ENCODE peak calls at places on chromosomes 16 and 17, in seven cellular contexts. L is CD8-positive, alpha-beta memory T cell; K is ascending aorta; P is lower lobe of right lung; U is lung; N is H7; T is CD8-positive, alpha-beta T cell. Z is an unnamed sample.

GRCh38 chr17:45265823-45266222 is 3.9 kb upstream of the SPATA32 start:
- DNase-seq in L (no peak), K (no peak), P (no peak), U (no peak), N (no peak), T (no peak), Z (peak; percentile 27)

GRCh38 chr17:31414590-31414918 is 23.1 kb downstream of the RAB11FIP4 start:
- DNase-seq in L (no peak), K (no peak), P (no peak), U (no peak), N (no peak), T (no peak), Z (no peak)

GRCh38 chr17:57921342-57921741 is 33.9 kb downstream of the CUEDC1 start:
- DNase-seq in L (no peak), K (no peak), P (no peak), U (no peak), N (no peak), T (no peak), Z (no peak)

GRCh38 chr16:84844049-84844350 is 24.2 kb downstream of the CRISPLD2 start:
- DNase-seq in L (no peak), K (no peak), P (no peak), U (no peak), N (peak; percentile 59), T (no peak), Z (no peak)

GRCh38 chr16:23539984-23540816 is 16.9 kb downstream of the EARS2 start:
- DNase-seq in L (no peak), K (no peak), P (no peak), U (peak; percentile 57), N (no peak), T (no peak), Z (no peak)

GRCh38 chr16:11183951-11184350 is 72.1 kb downstream of the SOCS1 start:
- DNase-seq in L (no peak), K (no peak), P (no peak), U (no peak), N (no peak), T (no peak), Z (no peak)

GRCh38 chr17:27755706-27756466 is 44.4 kb downstream of the NOS2 start:
- DNase-seq in L (no peak), K (no peak), P (no peak), U (no peak), N (peak; percentile 27), T (no peak), Z (no peak)

GRCh38 chr16:28845173-28846079 is 722 bp downstream of the TUFM start:
- DNase-seq in L (no peak), K (no peak), P (no peak), U (no peak), N (peak; percentile 69), T (no peak), Z (peak; percentile 68)

GRCh38 chr17:40460585-40460975 is 17.3 kb downstream of the IGFBP4 start:
- DNase-seq in L (no peak), K (no peak), P (no peak), U (no peak), N (no peak), T (no peak), Z (no peak)

GRCh38 chr16:86270696-86271095 is 239.6 kb upstream of the FOXF1 start:
- DNase-seq in L (no peak), K (no peak), P (no peak), U (no peak), N (no peak), T (no peak), Z (no peak)

GRCh38 chr16:26645629-26646028 is 421.1 kb upstream of the C16orf82 start:
- DNase-seq in L (peak; percentile 35), K (no peak), P (no peak), U (no peak), N (peak; percentile 76), T (no peak), Z (no peak)

GRCh38 chr16:7086842-7087616 is 245.6 kb upstream of the RBFOX1 start:
- DNase-seq in L (no peak), K (no peak), P (no peak), U (peak; percentile 28), N (peak; percentile 65), T (no peak), Z (no peak)

GRCh38 chr16:74169687-74170522 is 126.7 kb upstream of the PSMD7 start:
- DNase-seq in L (no peak), K (no peak), P (no peak), U (no peak), N (no peak), T (no peak), Z (no peak)

GRCh38 chr16:10992797-10993196 is 48.4 kb downstream of the CLEC16A start:
- DNase-seq in L (no peak), K (no peak), P (no peak), U (no peak), N (peak; percentile 66), T (no peak), Z (peak; percentile 87)

GRCh38 chr17:80277751-80278671 is 17.4 kb downstream of the RNF213 start:
- DNase-seq in L (no peak), K (no peak), P (peak; percentile 43), U (no peak), N (peak; percentile 65), T (no peak), Z (peak; percentile 84)

GRCh38 chr16:77207029-77207428 is 7.8 kb downstream of the SYCE1L start:
- DNase-seq in L (no peak), K (no peak), P (no peak), U (no peak), N (no peak), T (no peak), Z (no peak)

GRCh38 chr17:55377885-55378284 is 43.8 kb downstream of the MMD start:
- DNase-seq in L (no peak), K (no peak), P (no peak), U (no peak), N (no peak), T (no peak), Z (no peak)

DNA sequence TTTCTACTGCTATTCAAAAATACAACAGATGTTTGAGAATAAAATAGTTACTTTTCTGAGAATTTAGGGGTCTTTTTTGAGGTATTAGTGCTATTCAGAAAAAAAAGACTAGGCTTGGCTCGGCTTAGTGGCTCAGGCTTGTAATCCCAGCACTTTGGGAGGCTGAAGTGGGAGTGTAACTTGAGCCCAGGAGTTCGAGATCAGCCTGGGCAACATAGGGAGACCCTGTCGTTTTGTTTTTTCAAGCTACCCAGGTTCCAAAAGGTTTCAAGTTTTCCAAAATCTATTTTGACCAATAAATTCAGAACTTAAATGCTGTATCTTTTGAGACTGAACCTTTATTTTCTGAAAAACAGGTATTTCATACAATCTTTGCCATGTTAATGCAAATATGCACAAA is 3.2 kb upstream of the ARL6IP1 start:
- DNase-seq in L (no peak), K (no peak), P (no peak), U (no peak), N (no peak), T (no peak), Z (no peak)
- H3K36me3 ChIP-seq in L (peaks cover 15% of the 10 kb centered on the region), K (peaks cover 28% of the 10 kb centered on the region), P (peaks cover 31% of the 10 kb centered on the region), U (peaks cover 21% of the 10 kb centered on the region), N (peaks cover 10% of the 10 kb centered on the region), T (peaks cover 12% of the 10 kb centered on the region), Z (peaks cover 10% of the 10 kb centered on the region)

GRCh38 chr17:39008633-39009032 is 41.4 kb upstream of the FBXO47 start:
- DNase-seq in L (no peak), K (no peak), P (no peak), U (no peak), N (no peak), T (no peak), Z (no peak)
- H3K36me3 ChIP-seq in L (no peaks in the 10 kb centered on the region), K (no peaks in the 10 kb centered on the region), P (no peaks in the 10 kb centered on the region), U (no peaks in the 10 kb centered on the region), N (no peaks in the 10 kb centered on the region), T (no peaks in the 10 kb centered on the region), Z (no peaks in the 10 kb centered on the region)

GRCh38 chr17:81694810-81695209 is 8.4 kb upstream of the MRPL12 start:
- DNase-seq in L (no peak), K (no peak), P (no peak), U (no peak), N (no peak), T (no peak), Z (no peak)

GRCh38 chr17:81697261-81698044 is 5.7 kb upstream of the MRPL12 start:
- DNase-seq in L (no peak), K (no peak), P (no peak), U (no peak), N (no peak), T (no peak), Z (no peak)

GRCh38 chr17:81695801-81696200 is 7.4 kb upstream of the MRPL12 start:
- DNase-seq in L (no peak), K (no peak), P (no peak), U (no peak), N (no peak), T (no peak), Z (no peak)

GRCh38 chr17:81693491-81694360 is 9.4 kb upstream of the MRPL12 start:
- DNase-seq in L (no peak), K (no peak), P (no peak), U (no peak), N (peak; percentile 91), T (no peak), Z (no peak)

DNA sequence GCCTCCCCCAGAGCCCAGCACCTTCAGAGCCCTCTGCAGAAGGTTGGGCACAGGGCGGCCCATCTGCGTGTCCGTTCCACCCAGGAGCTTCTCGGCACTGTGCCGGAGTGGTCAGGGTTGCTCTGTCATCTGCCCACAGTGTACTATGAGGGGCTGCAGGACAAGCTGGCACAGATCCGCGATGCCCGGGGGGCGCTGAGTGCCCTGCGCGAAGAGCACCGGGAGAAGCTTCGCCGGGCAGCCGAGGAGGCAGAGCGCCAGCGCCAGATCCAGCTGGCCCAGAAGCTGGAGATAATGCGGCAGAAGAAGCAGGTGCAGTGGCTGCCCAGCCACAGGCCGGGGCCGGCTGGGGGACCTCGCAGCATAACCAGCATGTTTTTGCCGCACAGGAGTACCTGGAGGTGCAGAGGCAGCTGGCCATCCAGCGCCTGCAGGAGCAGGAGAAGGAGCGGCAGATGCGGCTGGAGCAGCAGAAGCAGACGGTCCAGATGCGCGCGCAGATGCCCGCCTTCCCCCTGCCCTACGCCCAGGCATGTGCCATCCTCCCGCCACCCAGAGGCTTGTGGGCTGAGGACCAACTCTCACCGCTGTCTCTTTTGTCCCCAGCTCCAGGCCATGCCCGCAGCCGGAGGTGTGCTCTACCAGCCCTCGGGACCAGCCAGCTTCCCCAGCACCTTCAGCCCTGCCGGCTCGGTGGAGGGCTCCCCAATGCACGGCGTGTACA is 6.8 kb upstream of the MRPL12 start:
- DNase-seq in L (no peak), K (no peak), P (no peak), U (no peak), N (no peak), T (no peak), Z (no peak)
- H3K36me3 ChIP-seq in L (peaks cover 31% of the 10 kb centered on the region), K (peaks cover 96% of the 10 kb centered on the region), P (peaks cover 96% of the 10 kb centered on the region), U (peaks cover 16% of the 10 kb centered on the region), N (peaks cover 17% of the 10 kb centered on the region), T (peaks cover 45% of the 10 kb centered on the region), Z (peaks cover 43% of the 10 kb centered on the region)

GRCh38 chr17:923633-924032 is 55.9 kb downstream of the NXN start:
- DNase-seq in L (no peak), K (no peak), P (no peak), U (no peak), N (no peak), T (no peak), Z (no peak)

GRCh38 chr17:918102-918740 is 61.4 kb downstream of the NXN start:
- DNase-seq in L (no peak), K (no peak), P (peak; percentile 32), U (no peak), N (no peak), T (no peak), Z (no peak)

GRCh38 chr17:920190-920589 is 59.4 kb downstream of the NXN start:
- DNase-seq in L (no peak), K (no peak), P (no peak), U (no peak), N (peak; percentile 54), T (no peak), Z (no peak)

GRCh38 chr17:924711-925480 is 54.7 kb downstream of the NXN start:
- DNase-seq in L (no peak), K (no peak), P (no peak), U (peak; percentile 63), N (peak; percentile 47), T (no peak), Z (peak; percentile 92)

GRCh38 chr17:921161-921560 is 58.4 kb downstream of the NXN start:
- DNase-seq in L (no peak), K (no peak), P (no peak), U (peak; percentile 35), N (peak; percentile 64), T (no peak), Z (peak; percentile 68)
- H3K36me3 ChIP-seq in L (no peaks in the 10 kb centered on the region), K (no peaks in the 10 kb centered on the region), P (no peaks in the 10 kb centered on the region), U (no peaks in the 10 kb centered on the region), N (no peaks in the 10 kb centered on the region), T (no peaks in the 10 kb centered on the region), Z (peaks cover 3% of the 10 kb centered on the region)